ENCODE peak calls at places on chromosome 20, in nine cellular contexts. E, S, W, J, T, A, F, O and X are unnamed samples.

GRCh38 chr20:3183896-3184295 is 10.5 kb upstream of the LZTS3 start:
- DNase-seq in W (no peak), J (no peak), A (no peak), E (no peak), T (no peak), O (no peak), F (no peak), S (no peak), X (no peak)

GRCh38 chr20:40493551-40493950 is 195.5 kb downstream of the MAFB start:
- DNase-seq in E (no peak), S (peak; percentile 20), O (no peak), F (no peak), T (no peak), J (no peak), W (peak; percentile 28), A (no peak), X (no peak)

GRCh38 chr20:57596358-57596757 is 23.9 kb downstream of the ZBP1 start:
- DNase-seq in W (no peak), J (no peak), O (no peak), S (no peak), A (no peak), F (no peak), T (no peak), E (no peak), X (no peak)

GRCh38 chr20:47263502-47264084 is 92.9 kb downstream of the ZMYND8 start:
- DNase-seq in E (no peak), O (no peak), S (peak; percentile 27), W (no peak), F (no peak), T (no peak), A (no peak), J (peak; percentile 68), X (no peak)

GRCh38 chr20:48749437-48749836 is 78.4 kb downstream of the PREX1 start:
- DNase-seq in T (peak; percentile 62), A (no peak), S (no peak), O (no peak), J (no peak), F (no peak), E (no peak), W (no peak), X (no peak)

GRCh38 chr20:14207591-14207990 is 129.8 kb downstream of the FLRT3 start:
- DNase-seq in S (no peak), A (no peak), E (no peak), T (no peak), J (no peak), W (no peak), F (no peak), O (no peak), X (no peak)

GRCh38 chr20:63058696-63059335 is 52.1 kb upstream of the BHLHE23 start:
- DNase-seq in E (peak; percentile 42), A (peak; percentile 58), W (no peak), T (no peak), O (no peak), F (no peak), S (no peak), J (peak; percentile 36), X (no peak)

GRCh38 chr20:1477896-1478490 is 11.3 kb upstream of the NSFL1C start:
- DNase-seq in J (no peak), T (no peak), F (no peak), A (no peak), W (no peak), O (no peak), S (no peak), E (no peak), X (no peak)

GRCh38 chr20:7859371-7859802 is 80.9 kb downstream of the HAO1 start:
- DNase-seq in E (peak; percentile 52), O (peak; percentile 16), J (no peak), F (peak; percentile 22), W (peak; percentile 58), A (no peak), T (no peak), S (peak; percentile 78), X (peak; percentile 32)

GRCh38 chr20:10856237-10856636 is 182.4 kb upstream of the JAG1 start:
- DNase-seq in F (no peak), E (no peak), W (no peak), S (peak; percentile 26), J (no peak), A (no peak), T (no peak), O (peak; percentile 29), X (no peak)

GRCh38 chr20:38434310-38434741 is 802 bp downstream of the SNHG17 start:
- DNase-seq in W (no peak), T (peak; percentile 41), O (peak; percentile 26), J (no peak), F (no peak), S (peak; percentile 18), A (peak; percentile 80), E (peak; percentile 62), X (no peak)

GRCh38 chr20:59955131-59955796 is 3.0 kb upstream of the CDH26 start:
- DNase-seq in A (no peak), O (no peak), T (no peak), W (no peak), E (peak; percentile 48), S (no peak), F (no peak), J (no peak), X (no peak)

GRCh38 chr20:59783020-59784010 is 150.1 kb downstream of the SYCP2 start:
- DNase-seq in W (peak; percentile 42), J (no peak), A (no peak), F (no peak), O (peak; percentile 60), E (peak; percentile 95), S (peak; percentile 10), T (peak; percentile 33), X (no peak)

GRCh38 chr20:11726021-11726420 is 191.7 kb upstream of the BTBD3 start:
- DNase-seq in A (no peak), E (no peak), J (no peak), W (peak; percentile 5), T (no peak), O (no peak), S (no peak), F (no peak), X (no peak)

GRCh38 chr20:20549267-20549612 is 163.2 kb downstream of the RALGAPA2 start:
- DNase-seq in A (no peak), W (no peak), O (peak; percentile 70), F (no peak), E (no peak), T (no peak), J (no peak), S (peak; percentile 10), X (no peak)

GRCh38 chr20:47204008-47204745 is 152.3 kb downstream of the ZMYND8 start:
- DNase-seq in J (no peak), S (peak; percentile 72), F (no peak), A (peak; percentile 23), E (no peak), W (peak; percentile 66), O (no peak), T (no peak), X (no peak)

GRCh38 chr20:39117486-39117885 is 155.3 kb downstream of the DHX35 start:
- DNase-seq in J (no peak), T (no peak), S (peak; percentile 49), F (no peak), A (no peak), E (no peak), O (no peak), W (peak; percentile 52), X (no peak)

GRCh38 chr20:40144581-40144980 is 544.5 kb downstream of the MAFB start:
- DNase-seq in J (no peak), S (no peak), A (no peak), O (peak; percentile 9), T (no peak), F (no peak), E (no peak), W (no peak), X (no peak)

GRCh38 chr20:1291191-1291741 is 25.2 kb downstream of the SNPH start:
- DNase-seq in A (no peak), F (no peak), T (no peak), E (no peak), O (no peak), J (no peak), S (peak; percentile 53), W (peak; percentile 26), X (no peak)

GRCh38 chr20:37282558-37282957 is 6.9 kb upstream of the MANBAL start:
- DNase-seq in A (no peak), O (no peak), F (no peak), E (peak; percentile 59), T (no peak), W (peak; percentile 61), S (peak; percentile 60), J (peak; percentile 82), X (no peak)
- TF ChIP-seq CTCF in A (no peak), O (no peak), F (no peak), E (peak; percentile 69), T (no peak), W (peak; percentile 70), S (peak; percentile 73), J (peak; percentile 82), X (peak; percentile 78)

DNA sequence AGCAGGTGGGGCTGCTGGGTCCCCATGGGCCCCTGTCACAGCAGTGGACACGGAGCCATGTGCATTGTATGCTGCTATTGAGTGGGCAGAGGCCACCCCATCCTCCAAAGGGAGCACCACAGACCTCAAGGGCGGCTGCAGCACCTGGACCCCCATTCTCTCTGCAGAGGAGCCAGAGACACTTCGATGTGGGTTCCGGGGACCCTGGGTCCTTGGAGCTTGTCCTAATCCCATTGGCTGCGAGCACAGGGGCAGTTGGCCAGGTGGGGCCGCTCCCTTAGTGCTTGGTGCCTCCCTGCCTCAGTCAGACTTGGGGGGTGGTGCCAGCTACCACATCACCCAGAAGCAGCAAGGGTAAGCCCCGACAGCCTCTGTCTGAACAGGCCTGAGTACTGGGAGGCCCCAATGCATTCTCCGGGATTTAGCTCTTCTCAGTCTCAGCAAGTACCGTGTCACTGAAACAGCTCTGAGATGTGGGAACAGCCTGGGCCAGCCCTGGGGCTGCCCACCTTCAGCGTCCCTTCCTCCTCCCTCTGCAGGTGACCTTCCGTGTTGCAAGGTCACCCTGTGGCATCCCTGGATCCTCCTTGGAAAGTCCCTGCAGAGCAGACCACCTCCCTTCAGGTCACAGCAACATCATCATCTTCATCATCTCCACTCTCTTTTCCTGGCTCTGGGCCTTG is 73.9 kb downstream of the GINS1 start:
- DNase-seq in A (no peak), E (no peak), O (no peak), S (no peak), J (no peak), T (peak; percentile 37), F (no peak), W (no peak), X (no peak)
- TF ChIP-seq CTCF in A (no peak), E (peak; percentile 41), O (no peak), S (peak; percentile 10), J (no peak), T (no peak), F (no peak), W (peak; percentile 44), X (peak; percentile 13)

DNA sequence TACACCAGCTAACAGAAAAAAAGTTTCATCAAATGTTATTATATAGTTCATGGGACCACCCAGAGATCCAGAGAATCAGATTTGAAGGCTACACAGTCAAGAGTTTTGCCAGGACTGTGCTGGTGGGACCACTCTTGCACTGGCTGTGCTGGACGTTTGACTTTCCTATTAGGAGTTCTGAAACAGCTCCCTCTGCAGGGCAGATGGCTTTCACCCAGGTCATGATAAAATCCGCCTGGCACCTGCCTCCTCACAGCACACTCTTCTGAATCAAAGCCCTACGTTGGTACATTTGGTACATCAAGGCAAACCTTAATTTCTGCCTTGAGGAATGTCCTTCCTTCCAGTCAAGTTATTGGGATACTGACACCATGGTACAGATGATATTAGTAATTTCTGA is 302.1 kb downstream of the ZNF217 start:
- DNase-seq in O (peak; percentile 9), T (no peak), A (no peak), E (peak; percentile 82), J (no peak), F (no peak), W (no peak), S (no peak), X (no peak)
- TF ChIP-seq CTCF in O (no peak), T (no peak), A (no peak), E (peak; percentile 82), J (no peak), F (no peak), W (no peak), S (peak; percentile 20), X (no peak)

GRCh38 chr20:44800398-44801046 is 9.8 kb downstream of the RIMS4 start:
- DNase-seq in W (no peak), J (no peak), E (peak; percentile 77), S (no peak), O (peak; percentile 10), F (no peak), A (no peak), T (no peak), X (no peak)
- TF ChIP-seq CTCF in W (peak; percentile 51), J (no peak), E (peak; percentile 76), S (peak; percentile 37), O (no peak), F (no peak), A (no peak), T (no peak), X (no peak)